ENCODE peak calls at places on chromosomes 1 and 21, in nine cellular contexts. One of them, this sample, is unnamed.

GRCh38 chr1:46718340-46718726 is 581 bp downstream of the EFCAB14 start:
- DNase-seq in endothelial cell of umbilical vein: no peak
- DNase-seq in breast epithelium: no peak
- DNase-seq in GM23338: no peak
- DNase-seq in SK-N-SH: no peak
- DNase-seq in Panc1: no peak
- DNase-seq in sigmoid colon: no peak
- DNase-seq in K562: no peak
- DNase-seq in transverse colon: no peak
- DNase-seq in this sample: no peak

GRCh38 chr1:173525936-173526335 is 48.8 kb downstream of the PRDX6 start:
- DNase-seq in endothelial cell of umbilical vein: no peak
- DNase-seq in transverse colon: no peak
- DNase-seq in SK-N-SH: no peak
- DNase-seq in breast epithelium: no peak
- DNase-seq in sigmoid colon: no peak
- DNase-seq in Panc1: no peak
- DNase-seq in GM23338: no peak
- DNase-seq in K562: no peak
- DNase-seq in this sample: no peak

GRCh38 chr1:80534606-80535360 is 1266.0 kb upstream of the ADGRL2 start:
- DNase-seq in K562: no peak
- DNase-seq in transverse colon: no peak
- DNase-seq in GM23338: no peak
- DNase-seq in breast epithelium: no peak
- DNase-seq in sigmoid colon: no peak
- DNase-seq in SK-N-SH: no peak
- DNase-seq in Panc1: no peak
- DNase-seq in endothelial cell of umbilical vein: no peak
- DNase-seq in this sample: no peak

GRCh38 chr1:246588322-246588721 is 22.1 kb downstream of the CNST start:
- DNase-seq in Panc1: no peak
- DNase-seq in breast epithelium: no peak
- DNase-seq in transverse colon: no peak
- DNase-seq in endothelial cell of umbilical vein: peak; percentile 77
- DNase-seq in K562: no peak
- DNase-seq in SK-N-SH: no peak
- DNase-seq in sigmoid colon: no peak
- DNase-seq in GM23338: no peak
- DNase-seq in this sample: no peak

GRCh38 chr1:203127672-203128611 is at the start of gene ADORA1:
- DNase-seq in breast epithelium: peak; percentile 65
- DNase-seq in SK-N-SH: peak; percentile 80
- DNase-seq in transverse colon: peak; percentile 67
- DNase-seq in sigmoid colon: peak; percentile 87
- DNase-seq in GM23338: peak; percentile 94
- DNase-seq in K562: no peak
- DNase-seq in endothelial cell of umbilical vein: no peak
- DNase-seq in Panc1: no peak
- DNase-seq in this sample: no peak

GRCh38 chr1:31787261-31787660 is 23.1 kb upstream of the ADGRB2 start:
- DNase-seq in transverse colon: no peak
- DNase-seq in K562: no peak
- DNase-seq in endothelial cell of umbilical vein: no peak
- DNase-seq in Panc1: no peak
- DNase-seq in GM23338: no peak
- DNase-seq in sigmoid colon: peak; percentile 54
- DNase-seq in SK-N-SH: no peak
- DNase-seq in breast epithelium: no peak
- DNase-seq in this sample: no peak

GRCh38 chr1:214229736-214230135 is 51.2 kb upstream of the SMYD2 start:
- DNase-seq in K562: no peak
- DNase-seq in transverse colon: no peak
- DNase-seq in SK-N-SH: no peak
- DNase-seq in sigmoid colon: no peak
- DNase-seq in Panc1: no peak
- DNase-seq in endothelial cell of umbilical vein: no peak
- DNase-seq in breast epithelium: no peak
- DNase-seq in GM23338: peak; percentile 16
- DNase-seq in this sample: no peak

GRCh38 chr1:156858959-156859522 is at the start of gene INSRR:
- DNase-seq in GM23338: peak; percentile 62
- DNase-seq in transverse colon: no peak
- DNase-seq in breast epithelium: no peak
- DNase-seq in endothelial cell of umbilical vein: no peak
- DNase-seq in K562: peak; percentile 73
- DNase-seq in Panc1: no peak
- DNase-seq in SK-N-SH: peak; percentile 73
- DNase-seq in sigmoid colon: no peak
- DNase-seq in this sample: no peak

GRCh38 chr1:165342588-165342987 is 13.9 kb downstream of the LMX1A start:
- DNase-seq in transverse colon: no peak
- DNase-seq in breast epithelium: no peak
- DNase-seq in GM23338: no peak
- DNase-seq in endothelial cell of umbilical vein: no peak
- DNase-seq in SK-N-SH: no peak
- DNase-seq in Panc1: no peak
- DNase-seq in K562: no peak
- DNase-seq in sigmoid colon: no peak
- DNase-seq in this sample: no peak

GRCh38 chr21:44454747-44455523 is at the start of gene LRRC3:
- DNase-seq in breast epithelium: peak; percentile 77
- DNase-seq in SK-N-SH: peak; percentile 100
- DNase-seq in K562: peak; percentile 95
- DNase-seq in sigmoid colon: peak; percentile 95
- DNase-seq in GM23338: peak; percentile 97
- DNase-seq in transverse colon: peak; percentile 90
- DNase-seq in endothelial cell of umbilical vein: peak; percentile 74
- DNase-seq in Panc1: no peak
- DNase-seq in this sample: no peak

GRCh38 chr1:236494586-236495207 is 29.1 kb upstream of the LGALS8 start:
- DNase-seq in endothelial cell of umbilical vein: no peak
- DNase-seq in K562: no peak
- DNase-seq in SK-N-SH: no peak
- DNase-seq in sigmoid colon: no peak
- DNase-seq in transverse colon: no peak
- DNase-seq in GM23338: no peak
- DNase-seq in breast epithelium: no peak
- DNase-seq in Panc1: no peak
- DNase-seq in this sample: no peak

GRCh38 chr1:119946724-119947123 is 50.4 kb upstream of the ADAM30 start:
- DNase-seq in GM23338: no peak
- DNase-seq in transverse colon: no peak
- DNase-seq in breast epithelium: no peak
- DNase-seq in endothelial cell of umbilical vein: no peak
- DNase-seq in Panc1: no peak
- DNase-seq in sigmoid colon: no peak
- DNase-seq in SK-N-SH: no peak
- DNase-seq in K562: no peak
- DNase-seq in this sample: no peak
- H3K27ac ChIP-seq in GM23338: no peak overlapping the region
- H3K27ac ChIP-seq in transverse colon: no peak overlapping the region
- H3K27ac ChIP-seq in breast epithelium: peak overlapping the region; percentile 40
- H3K27ac ChIP-seq in endothelial cell of umbilical vein: no peak overlapping the region
- H3K27ac ChIP-seq in Panc1: no peak overlapping the region
- H3K27ac ChIP-seq in sigmoid colon: peak overlapping the region; percentile 1
- H3K27ac ChIP-seq in SK-N-SH: no peak overlapping the region
- H3K27ac ChIP-seq in K562: no peak overlapping the region
- H3K27ac ChIP-seq in this sample: no peak overlapping the region

DNA sequence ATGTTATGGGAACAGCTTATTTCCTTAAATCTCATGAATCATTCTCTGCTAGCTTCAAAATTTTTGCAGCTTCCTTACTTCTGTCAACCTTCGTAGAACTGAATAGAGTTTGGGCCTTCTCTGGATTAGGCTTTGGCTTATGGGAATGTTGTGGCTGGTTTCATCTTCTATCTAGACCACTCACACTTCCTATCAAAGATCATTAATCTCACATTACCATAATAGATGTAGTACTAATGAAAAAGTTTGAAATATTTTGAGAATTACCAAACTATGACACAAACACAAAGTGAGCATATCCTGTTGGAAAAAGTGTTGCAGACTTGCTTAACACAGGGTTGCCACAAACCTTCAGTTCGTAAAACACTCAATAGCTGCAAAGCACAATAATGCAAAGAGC is 30.3 kb downstream of the ASPM start:
- DNase-seq in transverse colon: no peak
- DNase-seq in endothelial cell of umbilical vein: peak; percentile 57
- DNase-seq in breast epithelium: no peak
- DNase-seq in SK-N-SH: no peak
- DNase-seq in Panc1: no peak
- DNase-seq in K562: no peak
- DNase-seq in GM23338: no peak
- DNase-seq in sigmoid colon: no peak
- DNase-seq in this sample: no peak
- H3K36me3 ChIP-seq in transverse colon: no peaks in the 10 kb centered on the region
- H3K36me3 ChIP-seq in endothelial cell of umbilical vein: no peaks in the 10 kb centered on the region
- H3K36me3 ChIP-seq in breast epithelium: no peaks in the 10 kb centered on the region
- H3K36me3 ChIP-seq in SK-N-SH: peaks cover 34% of the 10 kb centered on the region
- H3K36me3 ChIP-seq in Panc1: peaks cover 5% of the 10 kb centered on the region
- H3K36me3 ChIP-seq in K562: peaks cover 79% of the 10 kb centered on the region
- H3K36me3 ChIP-seq in GM23338: peaks cover 29% of the 10 kb centered on the region
- H3K36me3 ChIP-seq in sigmoid colon: no peaks in the 10 kb centered on the region
- H3K36me3 ChIP-seq in this sample: no peaks in the 10 kb centered on the region

GRCh38 chr1:6185151-6185550 is 5.0 kb upstream of the CHD5 start:
- DNase-seq in SK-N-SH: no peak
- DNase-seq in Panc1: no peak
- DNase-seq in transverse colon: no peak
- DNase-seq in endothelial cell of umbilical vein: no peak
- DNase-seq in breast epithelium: no peak
- DNase-seq in K562: no peak
- DNase-seq in GM23338: no peak
- DNase-seq in sigmoid colon: no peak
- DNase-seq in this sample: no peak

GRCh38 chr1:6181347-6181770 is 1.2 kb upstream of the CHD5 start:
- DNase-seq in Panc1: no peak
- DNase-seq in SK-N-SH: peak; percentile 30
- DNase-seq in breast epithelium: no peak
- DNase-seq in sigmoid colon: no peak
- DNase-seq in transverse colon: no peak
- DNase-seq in endothelial cell of umbilical vein: no peak
- DNase-seq in K562: no peak
- DNase-seq in GM23338: peak; percentile 49
- DNase-seq in this sample: no peak

GRCh38 chr1:6184083-6184783 is 4.1 kb upstream of the CHD5 start:
- DNase-seq in endothelial cell of umbilical vein: no peak
- DNase-seq in breast epithelium: no peak
- DNase-seq in transverse colon: no peak
- DNase-seq in K562: no peak
- DNase-seq in GM23338: no peak
- DNase-seq in SK-N-SH: no peak
- DNase-seq in Panc1: no peak
- DNase-seq in sigmoid colon: no peak
- DNase-seq in this sample: no peak

GRCh38 chr1:6185635-6186382 is 5.7 kb upstream of the CHD5 start:
- DNase-seq in K562: peak; percentile 67
- DNase-seq in Panc1: no peak
- DNase-seq in GM23338: peak; percentile 80
- DNase-seq in breast epithelium: no peak
- DNase-seq in sigmoid colon: no peak
- DNase-seq in endothelial cell of umbilical vein: peak; percentile 26
- DNase-seq in SK-N-SH: peak; percentile 61
- DNase-seq in transverse colon: no peak
- DNase-seq in this sample: no peak

GRCh38 chr1:6183520-6183989 is 3.4 kb upstream of the CHD5 start:
- DNase-seq in SK-N-SH: peak; percentile 39
- DNase-seq in K562: no peak
- DNase-seq in sigmoid colon: no peak
- DNase-seq in transverse colon: no peak
- DNase-seq in breast epithelium: no peak
- DNase-seq in GM23338: peak; percentile 64
- DNase-seq in Panc1: no peak
- DNase-seq in endothelial cell of umbilical vein: no peak
- DNase-seq in this sample: no peak
- TF ChIP-seq POLR2AphosphoS5 in SK-N-SH: no peak
- TF ChIP-seq POLR2AphosphoS5 in K562: no peak
- TF ChIP-seq POLR2AphosphoS5 in sigmoid colon: no peak
- TF ChIP-seq POLR2AphosphoS5 in transverse colon: no peak
- TF ChIP-seq POLR2AphosphoS5 in breast epithelium: no peak
- TF ChIP-seq POLR2AphosphoS5 in GM23338: no peak
- TF ChIP-seq POLR2AphosphoS5 in Panc1: no peak
- TF ChIP-seq POLR2AphosphoS5 in endothelial cell of umbilical vein: no peak
- TF ChIP-seq POLR2AphosphoS5 in this sample: no peak

GRCh38 chr21:45454924-45455315 is 50.0 kb downstream of the COL18A1 start:
- DNase-seq in Panc1: no peak
- DNase-seq in sigmoid colon: no peak
- DNase-seq in GM23338: no peak
- DNase-seq in breast epithelium: no peak
- DNase-seq in transverse colon: no peak
- DNase-seq in SK-N-SH: no peak
- DNase-seq in endothelial cell of umbilical vein: no peak
- DNase-seq in K562: no peak
- DNase-seq in this sample: no peak

GRCh38 chr21:45456836-45457160 is 51.8 kb downstream of the COL18A1 start:
- DNase-seq in Panc1: no peak
- DNase-seq in sigmoid colon: peak; percentile 58
- DNase-seq in transverse colon: no peak
- DNase-seq in endothelial cell of umbilical vein: no peak
- DNase-seq in K562: no peak
- DNase-seq in SK-N-SH: no peak
- DNase-seq in GM23338: no peak
- DNase-seq in breast epithelium: no peak
- DNase-seq in this sample: no peak

GRCh38 chr21:45454081-45454923 is 49.3 kb downstream of the COL18A1 start:
- DNase-seq in sigmoid colon: no peak
- DNase-seq in breast epithelium: no peak
- DNase-seq in SK-N-SH: no peak
- DNase-seq in Panc1: no peak
- DNase-seq in GM23338: no peak
- DNase-seq in K562: no peak
- DNase-seq in endothelial cell of umbilical vein: no peak
- DNase-seq in transverse colon: no peak
- DNase-seq in this sample: no peak

GRCh38 chr21:45456014-45456835 is 51.3 kb downstream of the COL18A1 start:
- DNase-seq in sigmoid colon: peak; percentile 61
- DNase-seq in Panc1: no peak
- DNase-seq in endothelial cell of umbilical vein: no peak
- DNase-seq in SK-N-SH: no peak
- DNase-seq in K562: no peak
- DNase-seq in GM23338: no peak
- DNase-seq in breast epithelium: no peak
- DNase-seq in transverse colon: no peak
- DNase-seq in this sample: no peak

DNA sequence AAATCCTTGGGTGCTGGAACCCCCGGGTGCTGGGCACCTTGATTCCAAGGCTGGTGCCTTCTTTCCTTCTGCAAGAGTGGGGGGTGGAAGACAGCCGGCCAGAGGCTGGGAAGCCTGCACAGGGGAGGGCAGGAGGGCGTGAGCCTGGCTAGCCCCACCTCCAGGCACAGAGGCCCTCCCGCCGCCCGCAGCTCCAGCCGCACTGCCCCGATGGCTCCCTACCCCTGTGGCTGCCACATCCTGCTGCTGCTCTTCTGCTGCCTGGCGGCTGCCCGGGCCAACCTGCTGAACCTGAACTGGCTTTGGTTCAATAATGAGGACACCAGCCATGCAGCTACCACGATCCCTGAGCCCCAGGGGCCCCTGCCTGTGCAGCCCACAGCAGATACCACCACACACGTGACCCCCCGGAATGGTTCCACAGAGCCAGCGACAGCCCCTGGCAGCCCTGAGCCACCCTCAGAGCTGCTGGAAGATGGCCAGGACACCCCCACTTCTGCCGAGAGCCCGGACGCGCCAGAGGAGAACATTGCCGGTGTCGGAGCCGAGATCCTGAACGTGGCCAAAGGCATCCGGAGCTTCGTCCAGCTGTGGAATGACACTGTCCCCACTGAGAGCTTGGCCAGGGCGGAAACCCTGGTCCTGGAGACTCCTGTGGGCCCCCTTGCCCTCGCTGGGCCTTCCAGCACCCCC is 50.5 kb downstream of the COL18A1 start:
- DNase-seq in K562: no peak
- DNase-seq in endothelial cell of umbilical vein: no peak
- DNase-seq in transverse colon: no peak
- DNase-seq in GM23338: no peak
- DNase-seq in breast epithelium: peak; percentile 70
- DNase-seq in Panc1: no peak
- DNase-seq in SK-N-SH: no peak
- DNase-seq in sigmoid colon: no peak
- DNase-seq in this sample: no peak
- H3K27ac ChIP-seq in K562: no peak overlapping the region
- H3K27ac ChIP-seq in endothelial cell of umbilical vein: no peak overlapping the region
- H3K27ac ChIP-seq in transverse colon: no peak overlapping the region
- H3K27ac ChIP-seq in GM23338: no peak overlapping the region
- H3K27ac ChIP-seq in breast epithelium: peak overlapping the region; percentile 81
- H3K27ac ChIP-seq in Panc1: peak overlapping the region; percentile 73
- H3K27ac ChIP-seq in SK-N-SH: no peak overlapping the region
- H3K27ac ChIP-seq in sigmoid colon: peak overlapping the region; percentile 66
- H3K27ac ChIP-seq in this sample: peak overlapping the region; percentile 43

This sample was measured in vagina.